ENCODE peak calls at places on chromosome 20, in nine cellular contexts. N is lung, V is Panc1, P is hepatocyte, B is IMR-90, D is psoas muscle, R is GM23338, H is fibroblast of lung, A is HepG2. L is an unnamed sample.

GRCh38 chr20:6744805-6745204 is 22.7 kb upstream of the BMP2 start:
- DNase-seq in N (no peak), V (no peak), P (peak), B (no peak), D (no peak), R (no peak), H (no peak), A (no peak), L (no peak)

GRCh38 chr20:58907481-58908137 is 55.1 kb downstream of the GNAS start:
- DNase-seq in N (peak), V (peak), P (peak), B (peak), D (peak), R (no peak), H (peak), A (peak), L (peak)

GRCh38 chr20:47927385-47927851 is 142.1 kb upstream of the SULF2 start:
- DNase-seq in N (no peak), V (no peak), P (no peak), B (peak), D (no peak), R (no peak), H (peak), A (no peak), L (peak)

GRCh38 chr20:33954504-33954903 is 39.2 kb upstream of the RALY start:
- DNase-seq in N (no peak), V (no peak), P (no peak), B (no peak), D (no peak), R (no peak), H (no peak), A (no peak), L (no peak)

GRCh38 chr20:10673831-10674683 is at the start of gene JAG1:
- DNase-seq in N (peak), V (peak), P (peak), B (peak), D (peak), R (peak), H (peak), A (peak), L (peak)

GRCh38 chr20:47181056-47181862 is 175.2 kb downstream of the ZMYND8 start:
- DNase-seq in N (no peak), V (no peak), P (peak), B (peak), D (no peak), R (peak), H (peak), A (peak), L (peak)

GRCh38 chr20:53176133-53176532 is 204.0 kb downstream of the TSHZ2 start:
- DNase-seq in N (no peak), V (no peak), P (no peak), B (no peak), D (no peak), R (peak), H (no peak), A (no peak), L (no peak)

GRCh38 chr20:51456511-51457280 is 85.8 kb downstream of the NFATC2 start:
- DNase-seq in N (peak), V (peak), P (peak), B (peak), D (peak), R (peak), H (peak), A (peak), L (peak)

GRCh38 chr20:13274311-13274965 is 53.4 kb downstream of the ISM1 start:
- DNase-seq in N (no peak), V (no peak), P (peak), B (no peak), D (no peak), R (peak), H (no peak), A (no peak), L (no peak)

GRCh38 chr20:11895832-11896484 is 21.7 kb upstream of the BTBD3 start:
- DNase-seq in N (no peak), V (no peak), P (no peak), B (peak), D (no peak), R (no peak), H (peak), A (no peak), L (no peak)

GRCh38 chr20:48706116-48706656 is 121.6 kb downstream of the PREX1 start:
- DNase-seq in N (no peak), V (no peak), P (no peak), B (no peak), D (no peak), R (no peak), H (no peak), A (no peak), L (no peak)

GRCh38 chr20:26276811-26277210 is 580.2 kb upstream of the ZNF337 start:
- DNase-seq in N (no peak), V (no peak), P (peak), B (no peak), D (no peak), R (peak), H (peak), A (no peak), L (peak)

GRCh38 chr20:51380401-51381385 is 161.8 kb downstream of the NFATC2 start:
- DNase-seq in N (no peak), V (no peak), P (no peak), B (no peak), D (no peak), R (no peak), H (no peak), A (no peak), L (no peak)

GRCh38 chr20:60237981-60238380 is 279.8 kb downstream of the CDH26 start:
- DNase-seq in N (no peak), V (no peak), P (no peak), B (no peak), D (no peak), R (no peak), H (no peak), A (no peak), L (no peak)

GRCh38 chr20:22423190-22423832 is 161.1 kb downstream of the FOXA2 start:
- DNase-seq in N (no peak), V (no peak), P (no peak), B (no peak), D (no peak), R (no peak), H (no peak), A (peak), L (no peak)

GRCh38 chr20:62493253-62493885 is 17.6 kb upstream of the GATA5 start:
- DNase-seq in N (no peak), V (no peak), P (no peak), B (no peak), D (no peak), R (no peak), H (no peak), A (no peak), L (no peak)

GRCh38 chr20:37886851-37887297 is 16.1 kb upstream of the VSTM2L start:
- DNase-seq in N (no peak), V (no peak), P (no peak), B (no peak), D (no peak), R (no peak), H (no peak), A (peak), L (no peak)

GRCh38 chr20:44174996-44175766 is 11.8 kb downstream of the JPH2 start:
- DNase-seq in N (no peak), V (no peak), P (no peak), B (no peak), D (peak), R (no peak), H (no peak), A (no peak), L (no peak)

GRCh38 chr20:53829706-53830521 is 236.3 kb upstream of the ZNF217 start:
- DNase-seq in N (no peak), V (peak), P (peak), B (peak), D (no peak), R (no peak), H (peak), A (peak), L (no peak)

DNA sequence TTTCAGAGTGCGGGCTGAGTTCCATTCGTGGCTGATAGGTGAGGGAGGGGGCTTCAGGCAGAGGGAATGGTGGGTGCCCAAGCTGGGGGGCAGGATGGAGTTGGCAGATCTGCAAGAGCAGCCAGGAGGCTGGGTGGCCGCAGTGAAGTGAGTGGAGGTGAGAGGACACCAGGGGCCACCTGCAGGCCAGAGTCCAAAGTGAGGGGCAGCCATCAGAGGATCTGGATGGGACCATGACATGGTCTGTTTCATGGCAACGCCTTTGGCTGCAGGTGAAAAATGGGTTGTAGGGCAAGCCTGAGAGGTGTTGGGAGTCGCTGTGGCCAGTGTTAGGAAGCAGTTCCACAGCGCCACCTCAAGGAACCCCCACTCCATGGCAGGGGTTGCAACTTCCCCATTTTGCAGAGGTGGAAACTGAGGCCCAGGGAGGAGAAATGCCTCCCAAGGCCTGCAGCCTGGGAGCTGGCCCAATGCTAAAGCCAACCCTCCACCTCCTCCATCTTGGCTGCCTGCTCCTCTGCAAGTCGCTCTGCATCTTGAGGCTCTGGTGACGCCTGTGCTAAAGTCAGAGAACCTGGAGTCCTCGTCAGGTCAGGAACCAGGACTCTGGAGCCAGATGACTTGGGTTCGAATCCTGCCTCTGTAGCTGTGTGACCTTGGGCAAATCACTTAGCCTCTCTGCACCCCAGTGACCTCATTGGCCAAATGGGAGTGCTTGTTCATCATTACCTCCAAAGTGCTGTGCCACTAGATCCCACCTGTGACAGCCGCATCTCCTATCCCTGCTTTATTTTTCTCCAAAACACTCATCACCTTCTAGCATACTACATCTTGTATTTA is 153.8 kb downstream of the CEBPB start:
- DNase-seq in N (no peak), V (no peak), P (no peak), B (no peak), D (no peak), R (peak), H (no peak), A (peak), L (no peak)
- TF ChIP-seq CTCF in N (no peak), V (no peak), P (no peak), B (peak), D (no peak), R (peak), H (no peak), A (peak), L (peak)

GRCh38 chr20:46171909-46172308 is 53.8 kb downstream of the CD40 start:
- DNase-seq in N (no peak), V (no peak), P (no peak), B (no peak), D (no peak), R (no peak), H (no peak), A (no peak), L (no peak)

GRCh38 chr20:46169245-46170171 is 51.4 kb downstream of the CD40 start:
- DNase-seq in N (no peak), V (no peak), P (no peak), B (no peak), D (no peak), R (no peak), H (no peak), A (no peak), L (peak)

GRCh38 chr20:46172455-46172854 is 54.3 kb downstream of the CD40 start:
- DNase-seq in N (no peak), V (no peak), P (no peak), B (no peak), D (no peak), R (no peak), H (no peak), A (no peak), L (no peak)

GRCh38 chr20:46172961-46173536 is 54.9 kb downstream of the CD40 start:
- DNase-seq in N (no peak), V (no peak), P (no peak), B (no peak), D (no peak), R (no peak), H (no peak), A (no peak), L (no peak)

GRCh38 chr20:46171476-46171875 is 53.4 kb downstream of the CD40 start:
- DNase-seq in N (no peak), V (no peak), P (no peak), B (no peak), D (no peak), R (no peak), H (no peak), A (no peak), L (no peak)
- TF ChIP-seq CTCF in N (no peak), V (no peak), P (no peak), B (no peak), D (no peak), R (no peak), H (no peak), A (no peak), L (no peak)

GRCh38 chr20:8829232-8829631 is 239.7 kb upstream of the PLCB4 start:
- DNase-seq in N (no peak), V (no peak), P (no peak), B (no peak), D (no peak), R (peak), H (no peak), A (no peak), L (no peak)
- TF ChIP-seq CTCF in N (no peak), V (peak), P (no peak), B (no peak), D (no peak), R (peak), H (peak), A (peak), L (no peak)

GRCh38 chr20:57389695-57390603 is 1.2 kb upstream of the RBM38 start:
- DNase-seq in N (no peak), V (no peak), P (no peak), B (no peak), D (peak), R (peak), H (no peak), A (no peak), L (no peak)
- TF ChIP-seq CTCF in N (no peak), V (no peak), P (no peak), B (no peak), D (no peak), R (no peak), H (no peak), A (no peak), L (no peak)

GRCh38 chr20:45373353-45374100 is 4.6 kb downstream of the TP53TG5 start:
- DNase-seq in N (peak), V (peak), P (peak), B (peak), D (peak), R (peak), H (peak), A (peak), L (peak)
- TF ChIP-seq CTCF in N (peak), V (peak), P (peak), B (peak), D (peak), R (peak), H (peak), A (peak), L (peak)